ENCODE peak calls at places on chromosomes 13 and 19, in eight cellular contexts. One of them, this sample, is unnamed.

GRCh38 chr13:111330211-111330610 is 9.8 kb downstream of the TEX29 start:
- DNase-seq in substantia nigra: no peak
- DNase-seq in activated CD4-positive, alpha-beta T cell treated with anti-CD3 and anti-CD28 coated beads, Interleukin-2, amount 10 ng/mL, durations not matched to agents 7 days and 5 days: no peak
- DNase-seq in HuH-7.5: no peak
- DNase-seq in stimulated activated CD4-positive, alpha-beta T cell treated with anti-CD3 and anti-CD28 coated beads, Interleukin-1b, Interleukin-23, amount 100 ng/mL, for 1 hour: no peak
- DNase-seq in lower leg skin: no peak
- DNase-seq in A172: no peak
- DNase-seq in NCI-H1092: no peak
- DNase-seq in this sample: peak; percentile 2

GRCh38 chr13:110902370-110902769 is 12.5 kb downstream of the ANKRD10 start:
- DNase-seq in substantia nigra: no peak
- DNase-seq in activated CD4-positive, alpha-beta T cell treated with anti-CD3 and anti-CD28 coated beads, Interleukin-2, amount 10 ng/mL, durations not matched to agents 7 days and 5 days: no peak
- DNase-seq in HuH-7.5: no peak
- DNase-seq in stimulated activated CD4-positive, alpha-beta T cell treated with anti-CD3 and anti-CD28 coated beads, Interleukin-1b, Interleukin-23, amount 100 ng/mL, for 1 hour: no peak
- DNase-seq in lower leg skin: no peak
- DNase-seq in A172: no peak
- DNase-seq in NCI-H1092: no peak
- DNase-seq in this sample: no peak

GRCh38 chr13:24232474-24232873 is 72.0 kb downstream of the SPATA13 start:
- DNase-seq in substantia nigra: no peak
- DNase-seq in activated CD4-positive, alpha-beta T cell treated with anti-CD3 and anti-CD28 coated beads, Interleukin-2, amount 10 ng/mL, durations not matched to agents 7 days and 5 days: no peak
- DNase-seq in HuH-7.5: no peak
- DNase-seq in stimulated activated CD4-positive, alpha-beta T cell treated with anti-CD3 and anti-CD28 coated beads, Interleukin-1b, Interleukin-23, amount 100 ng/mL, for 1 hour: no peak
- DNase-seq in lower leg skin: no peak
- DNase-seq in A172: no peak
- DNase-seq in NCI-H1092: no peak
- DNase-seq in this sample: no peak

GRCh38 chr13:94154362-94154761 is 325.1 kb downstream of the DCT start:
- DNase-seq in substantia nigra: no peak
- DNase-seq in activated CD4-positive, alpha-beta T cell treated with anti-CD3 and anti-CD28 coated beads, Interleukin-2, amount 10 ng/mL, durations not matched to agents 7 days and 5 days: no peak
- DNase-seq in HuH-7.5: no peak
- DNase-seq in stimulated activated CD4-positive, alpha-beta T cell treated with anti-CD3 and anti-CD28 coated beads, Interleukin-1b, Interleukin-23, amount 100 ng/mL, for 1 hour: no peak
- DNase-seq in lower leg skin: no peak
- DNase-seq in A172: peak; percentile 30
- DNase-seq in NCI-H1092: no peak
- DNase-seq in this sample: peak; percentile 46

GRCh38 chr13:105960326-105960725 is 575.1 kb downstream of the EFNB2 start:
- DNase-seq in substantia nigra: no peak
- DNase-seq in activated CD4-positive, alpha-beta T cell treated with anti-CD3 and anti-CD28 coated beads, Interleukin-2, amount 10 ng/mL, durations not matched to agents 7 days and 5 days: no peak
- DNase-seq in HuH-7.5: no peak
- DNase-seq in stimulated activated CD4-positive, alpha-beta T cell treated with anti-CD3 and anti-CD28 coated beads, Interleukin-1b, Interleukin-23, amount 100 ng/mL, for 1 hour: no peak
- DNase-seq in lower leg skin: no peak
- DNase-seq in A172: no peak
- DNase-seq in NCI-H1092: no peak
- DNase-seq in this sample: no peak

GRCh38 chr19:35991731-35992450 is 3.1 kb upstream of the SDHAF1 start:
- DNase-seq in substantia nigra: no peak
- DNase-seq in activated CD4-positive, alpha-beta T cell treated with anti-CD3 and anti-CD28 coated beads, Interleukin-2, amount 10 ng/mL, durations not matched to agents 7 days and 5 days: no peak
- DNase-seq in HuH-7.5: no peak
- DNase-seq in stimulated activated CD4-positive, alpha-beta T cell treated with anti-CD3 and anti-CD28 coated beads, Interleukin-1b, Interleukin-23, amount 100 ng/mL, for 1 hour: no peak
- DNase-seq in lower leg skin: no peak
- DNase-seq in A172: peak; percentile 13
- DNase-seq in NCI-H1092: no peak
- DNase-seq in this sample: no peak

GRCh38 chr13:107778094-107778493 is 437.2 kb downstream of the LIG4 start:
- DNase-seq in substantia nigra: no peak
- DNase-seq in activated CD4-positive, alpha-beta T cell treated with anti-CD3 and anti-CD28 coated beads, Interleukin-2, amount 10 ng/mL, durations not matched to agents 7 days and 5 days: no peak
- DNase-seq in HuH-7.5: no peak
- DNase-seq in stimulated activated CD4-positive, alpha-beta T cell treated with anti-CD3 and anti-CD28 coated beads, Interleukin-1b, Interleukin-23, amount 100 ng/mL, for 1 hour: no peak
- DNase-seq in lower leg skin: no peak
- DNase-seq in A172: no peak
- DNase-seq in NCI-H1092: no peak
- DNase-seq in this sample: no peak

GRCh38 chr19:46963093-46963734 is 56.4 kb upstream of the NPAS1 start:
- DNase-seq in substantia nigra: no peak
- DNase-seq in activated CD4-positive, alpha-beta T cell treated with anti-CD3 and anti-CD28 coated beads, Interleukin-2, amount 10 ng/mL, durations not matched to agents 7 days and 5 days: no peak
- DNase-seq in HuH-7.5: no peak
- DNase-seq in stimulated activated CD4-positive, alpha-beta T cell treated with anti-CD3 and anti-CD28 coated beads, Interleukin-1b, Interleukin-23, amount 100 ng/mL, for 1 hour: no peak
- DNase-seq in lower leg skin: no peak
- DNase-seq in A172: peak; percentile 44
- DNase-seq in NCI-H1092: no peak
- DNase-seq in this sample: peak; percentile 81

GRCh38 chr19:33096005-33096404 is 15.0 kb downstream of the GPATCH1 start:
- DNase-seq in substantia nigra: no peak
- DNase-seq in activated CD4-positive, alpha-beta T cell treated with anti-CD3 and anti-CD28 coated beads, Interleukin-2, amount 10 ng/mL, durations not matched to agents 7 days and 5 days: no peak
- DNase-seq in HuH-7.5: no peak
- DNase-seq in stimulated activated CD4-positive, alpha-beta T cell treated with anti-CD3 and anti-CD28 coated beads, Interleukin-1b, Interleukin-23, amount 100 ng/mL, for 1 hour: no peak
- DNase-seq in lower leg skin: no peak
- DNase-seq in A172: no peak
- DNase-seq in NCI-H1092: no peak
- DNase-seq in this sample: no peak

GRCh38 chr19:33679696-33680095 is 57.9 kb downstream of the CHST8 start:
- DNase-seq in substantia nigra: no peak
- DNase-seq in activated CD4-positive, alpha-beta T cell treated with anti-CD3 and anti-CD28 coated beads, Interleukin-2, amount 10 ng/mL, durations not matched to agents 7 days and 5 days: no peak
- DNase-seq in HuH-7.5: no peak
- DNase-seq in stimulated activated CD4-positive, alpha-beta T cell treated with anti-CD3 and anti-CD28 coated beads, Interleukin-1b, Interleukin-23, amount 100 ng/mL, for 1 hour: no peak
- DNase-seq in lower leg skin: no peak
- DNase-seq in A172: no peak
- DNase-seq in NCI-H1092: no peak
- DNase-seq in this sample: no peak

GRCh38 chr19:39156230-39156890 is 30.8 kb downstream of the PAK4 start:
- DNase-seq in substantia nigra: no peak
- DNase-seq in activated CD4-positive, alpha-beta T cell treated with anti-CD3 and anti-CD28 coated beads, Interleukin-2, amount 10 ng/mL, durations not matched to agents 7 days and 5 days: no peak
- DNase-seq in HuH-7.5: no peak
- DNase-seq in stimulated activated CD4-positive, alpha-beta T cell treated with anti-CD3 and anti-CD28 coated beads, Interleukin-1b, Interleukin-23, amount 100 ng/mL, for 1 hour: no peak
- DNase-seq in lower leg skin: no peak
- DNase-seq in A172: peak; percentile 36
- DNase-seq in NCI-H1092: no peak
- DNase-seq in this sample: peak; percentile 72

GRCh38 chr13:76383671-76384461 is 502.3 kb downstream of the KCTD12 start:
- DNase-seq in substantia nigra: no peak
- DNase-seq in activated CD4-positive, alpha-beta T cell treated with anti-CD3 and anti-CD28 coated beads, Interleukin-2, amount 10 ng/mL, durations not matched to agents 7 days and 5 days: no peak
- DNase-seq in HuH-7.5: no peak
- DNase-seq in stimulated activated CD4-positive, alpha-beta T cell treated with anti-CD3 and anti-CD28 coated beads, Interleukin-1b, Interleukin-23, amount 100 ng/mL, for 1 hour: no peak
- DNase-seq in lower leg skin: peak; percentile 32
- DNase-seq in A172: peak; percentile 14
- DNase-seq in NCI-H1092: no peak
- DNase-seq in this sample: peak; percentile 68

GRCh38 chr19:33502991-33503790 is 18.4 kb downstream of the PEPD start:
- DNase-seq in substantia nigra: no peak
- DNase-seq in activated CD4-positive, alpha-beta T cell treated with anti-CD3 and anti-CD28 coated beads, Interleukin-2, amount 10 ng/mL, durations not matched to agents 7 days and 5 days: no peak
- DNase-seq in HuH-7.5: no peak
- DNase-seq in stimulated activated CD4-positive, alpha-beta T cell treated with anti-CD3 and anti-CD28 coated beads, Interleukin-1b, Interleukin-23, amount 100 ng/mL, for 1 hour: no peak
- DNase-seq in lower leg skin: no peak
- DNase-seq in A172: no peak
- DNase-seq in NCI-H1092: no peak
- DNase-seq in this sample: no peak

GRCh38 chr19:56477429-56478338 is 539 bp upstream of the ZNF667 start:
- DNase-seq in substantia nigra: peak; percentile 86
- DNase-seq in activated CD4-positive, alpha-beta T cell treated with anti-CD3 and anti-CD28 coated beads, Interleukin-2, amount 10 ng/mL, durations not matched to agents 7 days and 5 days: peak; percentile 75
- DNase-seq in HuH-7.5: peak; percentile 85
- DNase-seq in stimulated activated CD4-positive, alpha-beta T cell treated with anti-CD3 and anti-CD28 coated beads, Interleukin-1b, Interleukin-23, amount 100 ng/mL, for 1 hour: no peak
- DNase-seq in lower leg skin: peak; percentile 77
- DNase-seq in A172: peak; percentile 91
- DNase-seq in NCI-H1092: peak; percentile 79
- DNase-seq in this sample: peak; percentile 98

This sample was measured in GM03348.